ENCODE peak calls at places on chromosomes 7 and 10, in nine cellular contexts. T is fibroblast of lung, D is cardiac muscle cell, B is IMR-90, Z is breast epithelium, K is hepatocyte, A is PC-3, U is Panc1, W is heart right ventricle. N is an unnamed sample. For H3K4me1, the result is how much of the 10 kb centered on the place peaks cover.

GRCh38 chr7:151122276-151122675 is 36.0 kb downstream of the AGAP3 start:
- DNase-seq in Z (no peak), U (no peak), T (no peak), D (no peak), W (no peak), A (no peak), K (no peak), B (no peak), N (no peak)

GRCh38 chr7:86950360-86950759 is 109.1 kb downstream of the ELAPOR2 start:
- DNase-seq in Z (no peak), K (no peak), T (no peak), D (no peak), W (no peak), B (no peak), A (no peak), U (no peak), N (no peak)

GRCh38 chr10:565676-566075 is 123.8 kb downstream of the DIP2C start:
- DNase-seq in U (no peak), W (no peak), Z (no peak), D (no peak), T (no peak), A (no peak), K (no peak), B (no peak), N (no peak)

GRCh38 chr7:43501881-43502280 is 81.0 kb upstream of the STK17A start:
- DNase-seq in B (peak), D (no peak), A (no peak), W (no peak), K (no peak), U (no peak), Z (no peak), T (peak), N (no peak)

GRCh38 chr10:61470730-61471129 is 17.5 kb upstream of the TMEM26 start:
- DNase-seq in Z (no peak), U (no peak), B (no peak), A (no peak), T (no peak), D (no peak), W (no peak), K (no peak), N (no peak)

GRCh38 chr7:117375380-117375779 is 51.9 kb downstream of the ASZ1 start:
- DNase-seq in W (no peak), D (no peak), Z (no peak), U (no peak), B (peak), T (no peak), K (no peak), A (peak), N (no peak)

GRCh38 chr7:108001759-108002725 is 919 bp downstream of the LAMB1 start:
- DNase-seq in Z (no peak), T (peak), A (no peak), K (peak), B (peak), D (peak), U (no peak), W (no peak), N (peak)

GRCh38 chr10:133125901-133126300 is 34.1 kb upstream of the KNDC1 start:
- DNase-seq in K (no peak), U (no peak), D (no peak), Z (peak), T (no peak), A (no peak), W (no peak), B (no peak), N (no peak)

GRCh38 chr10:121577568-121577967 is 20.7 kb downstream of the FGFR2 start:
- DNase-seq in Z (no peak), A (no peak), K (no peak), T (no peak), D (no peak), B (no peak), U (no peak), W (no peak), N (no peak)

GRCh38 chr7:1750541-1751021 is 80.5 kb downstream of the ELFN1 start:
- DNase-seq in K (no peak), W (no peak), B (no peak), U (no peak), Z (no peak), A (no peak), D (no peak), T (no peak), N (no peak)

GRCh38 chr7:1748774-1749173 is 78.7 kb downstream of the ELFN1 start:
- DNase-seq in K (no peak), W (no peak), Z (no peak), U (no peak), D (no peak), T (no peak), A (no peak), B (no peak), N (no peak)

GRCh38 chr7:1748076-1748750 is 78.1 kb downstream of the ELFN1 start:
- DNase-seq in T (no peak), Z (no peak), B (no peak), U (no peak), A (peak), D (no peak), W (no peak), K (no peak), N (no peak)

GRCh38 chr7:1749864-1750466 is 79.9 kb downstream of the ELFN1 start:
- DNase-seq in T (peak), W (peak), K (no peak), D (peak), U (no peak), A (no peak), B (no peak), Z (no peak), N (no peak)

DNA sequence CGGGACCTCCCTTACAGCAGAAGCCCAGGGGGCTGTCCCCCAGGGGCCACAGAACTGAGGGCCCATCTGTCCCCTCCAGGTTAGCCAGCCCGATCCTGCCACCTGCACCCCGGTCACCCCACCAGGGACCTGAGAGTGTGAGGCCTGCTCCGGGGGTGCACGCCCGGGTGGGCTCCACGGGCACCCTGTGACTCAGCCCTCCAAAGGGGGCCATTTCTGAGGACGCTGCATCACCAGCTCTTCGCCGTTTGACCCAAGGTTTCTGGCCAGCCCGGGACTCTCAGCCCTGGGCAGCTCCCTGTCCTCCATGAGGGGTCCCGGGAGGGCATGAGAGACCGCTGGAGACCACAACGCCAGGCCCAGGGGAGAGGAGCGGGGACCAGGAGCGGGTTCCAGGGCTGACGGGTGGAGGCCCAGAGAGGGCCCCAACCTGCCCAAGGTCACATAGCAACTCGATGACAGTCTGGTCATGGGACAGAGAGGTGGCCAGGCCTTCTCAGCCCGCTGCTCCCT is 79.3 kb downstream of the ELFN1 start:
- DNase-seq in Z (no peak), W (no peak), U (no peak), K (no peak), B (no peak), A (no peak), D (no peak), T (no peak), N (no peak)
- H3K4me1 ChIP-seq in Z (under half), W (under half), U (under half), K (under half), B (under half), A (under half), D (under half), T (under half), N (under half)

DNA sequence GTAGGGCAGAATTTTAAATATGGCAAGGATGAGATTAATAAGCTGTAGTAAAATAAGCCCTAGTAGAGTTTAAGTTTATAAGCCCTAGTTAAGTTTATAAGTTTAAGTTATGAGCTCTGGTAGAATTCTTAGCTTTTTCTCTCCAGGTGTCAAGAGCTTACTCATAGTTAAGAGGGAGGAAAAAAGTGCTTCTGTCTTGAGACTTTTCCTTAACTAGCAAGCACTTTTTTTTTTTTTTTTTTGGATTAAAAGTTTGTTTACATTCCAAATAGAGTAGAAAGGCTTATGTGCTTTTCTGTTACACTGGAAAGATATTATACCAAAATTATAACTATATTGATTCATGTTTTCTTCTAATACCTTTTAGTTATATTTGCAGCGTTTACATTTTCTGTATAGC is 25.5 kb upstream of the MPP7 start:
- DNase-seq in A (no peak), B (peak), Z (no peak), U (no peak), T (peak), D (no peak), K (no peak), W (no peak), N (no peak)
- H3K27ac ChIP-seq in A (no peak), B (no peak), Z (no peak), U (no peak), T (no peak), D (peak), K (no peak), W (no peak), N (peak)

DNA sequence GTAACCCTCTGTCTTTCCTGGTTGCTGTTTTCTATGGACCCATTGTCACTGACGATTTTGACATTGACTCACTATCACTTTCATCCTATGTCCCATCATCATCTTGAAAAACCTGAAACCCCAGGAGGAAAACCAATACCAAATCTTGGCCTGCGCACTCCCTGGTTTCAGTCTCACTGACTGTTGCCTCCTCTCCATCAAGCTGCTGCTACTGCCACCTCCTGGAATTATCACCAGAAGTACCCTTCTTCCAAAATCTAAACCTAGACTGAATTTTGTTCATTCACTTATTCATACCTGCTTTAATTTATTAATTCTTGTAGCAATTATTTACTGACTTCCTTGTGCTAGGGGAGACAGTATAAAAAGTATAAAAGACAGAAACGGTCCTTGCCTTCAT is 44.5 kb upstream of the ACBD5 start:
- DNase-seq in B (peak), U (no peak), W (peak), Z (no peak), K (peak), T (no peak), A (peak), D (peak), N (no peak)
- TF ChIP-seq CTCF in B (peak), U (peak), W (peak), Z (no peak), K (peak), T (peak), A (peak), D (peak), N (peak)

DNA sequence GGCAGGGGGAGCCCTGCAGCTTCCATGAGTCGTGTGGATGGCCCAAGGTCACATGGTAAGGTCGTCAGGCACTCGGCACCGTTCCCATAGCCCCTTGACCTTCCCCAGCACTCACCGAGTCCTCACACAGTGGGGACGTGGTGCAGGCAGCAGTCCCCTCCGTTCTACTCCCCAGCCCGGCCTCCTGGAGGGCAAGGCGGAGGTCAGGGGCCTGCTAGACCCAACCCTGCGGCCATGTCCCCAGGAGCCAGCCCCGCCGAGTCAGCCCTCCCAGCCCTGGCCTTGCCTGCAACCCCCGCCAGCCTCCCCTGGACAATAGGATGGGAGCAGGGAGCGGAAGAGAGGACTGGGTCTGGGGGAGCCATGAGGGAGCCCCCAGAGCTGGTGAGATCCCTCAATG is 65.2 kb downstream of the ELFN1 start:
- DNase-seq in K (no peak), T (no peak), D (no peak), W (no peak), B (no peak), U (no peak), Z (no peak), A (no peak), N (no peak)
- H3K4me1 ChIP-seq in K (under half), T (under half), D (under half), W (under half), B (under half), U (under half), Z (under half), A (under half), N (under half)

GRCh38 chr7:76351372-76351771 is 7.4 kb downstream of the YWHAG start:
- DNase-seq in B (no peak), W (no peak), K (no peak), T (no peak), D (no peak), U (no peak), Z (no peak), A (no peak), N (no peak)
- H3K27ac ChIP-seq in B (no peak), W (no peak), K (no peak), T (no peak), D (peak), U (no peak), Z (no peak), A (no peak), N (no peak)

DNA sequence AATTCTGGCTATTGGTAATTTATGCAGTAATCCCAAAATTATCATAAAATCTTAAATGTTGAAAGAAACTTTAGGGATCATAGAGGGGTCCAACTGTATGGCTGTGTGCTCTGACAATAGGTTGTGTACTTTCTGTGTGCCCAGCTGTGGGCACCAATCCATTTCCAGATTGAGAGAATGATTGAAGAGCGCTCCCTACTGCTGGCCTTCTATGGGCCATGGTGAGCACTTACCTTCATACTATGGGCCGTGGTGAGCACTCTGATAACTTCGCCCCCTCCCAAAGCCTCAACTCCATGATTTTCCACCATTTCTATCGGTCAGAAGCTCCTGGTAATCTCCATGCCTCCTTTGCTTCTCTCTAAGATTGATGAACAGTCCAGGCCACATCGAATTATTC is 118.6 kb downstream of the STRA8 start:
- DNase-seq in K (no peak), B (no peak), T (no peak), U (no peak), D (no peak), W (no peak), A (no peak), Z (no peak), N (no peak)
- TF ChIP-seq CTCF in K (no peak), B (no peak), T (no peak), U (no peak), D (no peak), W (no peak), A (peak), Z (no peak), N (no peak)

GRCh38 chr10:48447356-48448215 is 141.1 kb downstream of the MAPK8 start:
- DNase-seq in W (no peak), U (no peak), D (no peak), T (no peak), K (no peak), A (no peak), Z (peak), B (no peak), N (no peak)
- H3K4me1 ChIP-seq in W (under half), U (under half), D (under half), T (under half), K (under half), A (under half), Z (under half), B (under half), N (under half)

GRCh38 chr10:132064082-132064755 is 1.5 kb upstream of the JAKMIP3 start:
- DNase-seq in D (no peak), K (no peak), A (no peak), T (no peak), W (no peak), U (no peak), B (no peak), Z (no peak), N (no peak)

GRCh38 chr10:132065491-132066105 is at the start of gene JAKMIP3:
- DNase-seq in A (peak), D (peak), W (peak), T (peak), Z (no peak), B (peak), U (peak), K (peak), N (peak)

GRCh38 chr10:132066812-132067211 is 1.1 kb downstream of the JAKMIP3 start:
- DNase-seq in D (no peak), U (no peak), K (no peak), A (no peak), Z (no peak), T (no peak), B (no peak), W (no peak), N (no peak)

GRCh38 chr10:132064771-132065437 is 842 bp upstream of the JAKMIP3 start:
- DNase-seq in T (no peak), K (no peak), W (no peak), B (no peak), Z (no peak), U (no peak), A (no peak), D (peak), N (no peak)

GRCh38 chr10:132066186-132066585 is 440 bp downstream of the JAKMIP3 start:
- DNase-seq in A (peak), U (no peak), B (no peak), D (no peak), T (no peak), W (no peak), Z (no peak), K (no peak), N (no peak)
- H3K27ac ChIP-seq in A (peak), U (peak), B (peak), D (no peak), T (peak), W (peak), Z (peak), K (peak), N (no peak)

N was measured in body of pancreas.